ENCODE peak calls at places on chromosomes 7 and 10, in ten cellular contexts. One of them, this sample, is unnamed.

GRCh38 chr7:98365863-98366561 is 34.9 kb downstream of the BAIAP2L1 start:
- DNase-seq in psoas muscle: no peak
- DNase-seq in fibroblast of the aortic adventitia: no peak
- DNase-seq in kidney: no peak
- DNase-seq in astrocyte: no peak
- DNase-seq in fibroblast of villous mesenchyme: no peak
- DNase-seq in transverse colon: peak
- DNase-seq in body of pancreas: peak
- DNase-seq in lung: no peak
- DNase-seq in fibroblast of lung: no peak
- DNase-seq in this sample: no peak

GRCh38 chr10:125208854-125209545 is 48.6 kb upstream of the CTBP2 start:
- DNase-seq in psoas muscle: no peak
- DNase-seq in fibroblast of villous mesenchyme: no peak
- DNase-seq in fibroblast of lung: no peak
- DNase-seq in astrocyte: no peak
- DNase-seq in fibroblast of the aortic adventitia: no peak
- DNase-seq in body of pancreas: peak
- DNase-seq in transverse colon: no peak
- DNase-seq in kidney: no peak
- DNase-seq in lung: no peak
- DNase-seq in this sample: no peak

GRCh38 chr7:134599371-134599770 is 47.3 kb upstream of the BPGM start:
- DNase-seq in transverse colon: no peak
- DNase-seq in fibroblast of villous mesenchyme: no peak
- DNase-seq in fibroblast of lung: no peak
- DNase-seq in astrocyte: no peak
- DNase-seq in fibroblast of the aortic adventitia: no peak
- DNase-seq in kidney: no peak
- DNase-seq in psoas muscle: peak
- DNase-seq in lung: no peak
- DNase-seq in body of pancreas: no peak
- DNase-seq in this sample: no peak

GRCh38 chr7:131556912-131557457 is 557 bp upstream of the PODXL start:
- DNase-seq in astrocyte: no peak
- DNase-seq in transverse colon: no peak
- DNase-seq in fibroblast of villous mesenchyme: no peak
- DNase-seq in psoas muscle: no peak
- DNase-seq in fibroblast of lung: no peak
- DNase-seq in lung: no peak
- DNase-seq in kidney: no peak
- DNase-seq in fibroblast of the aortic adventitia: no peak
- DNase-seq in body of pancreas: no peak
- DNase-seq in this sample: no peak

GRCh38 chr10:49138361-49138891 is 4.6 kb upstream of the FAM170B start:
- DNase-seq in psoas muscle: peak
- DNase-seq in transverse colon: no peak
- DNase-seq in kidney: no peak
- DNase-seq in fibroblast of lung: peak
- DNase-seq in fibroblast of the aortic adventitia: peak
- DNase-seq in astrocyte: peak
- DNase-seq in body of pancreas: no peak
- DNase-seq in fibroblast of villous mesenchyme: peak
- DNase-seq in lung: no peak
- DNase-seq in this sample: no peak

GRCh38 chr7:129169171-129169643 is 19.2 kb upstream of the SMO start:
- DNase-seq in fibroblast of villous mesenchyme: no peak
- DNase-seq in fibroblast of the aortic adventitia: no peak
- DNase-seq in psoas muscle: peak
- DNase-seq in fibroblast of lung: peak
- DNase-seq in body of pancreas: peak
- DNase-seq in kidney: peak
- DNase-seq in astrocyte: peak
- DNase-seq in transverse colon: peak
- DNase-seq in lung: no peak
- DNase-seq in this sample: no peak

GRCh38 chr10:73998623-73999622 is 1.0 kb downstream of the VCL start:
- DNase-seq in fibroblast of lung: peak
- DNase-seq in fibroblast of the aortic adventitia: peak
- DNase-seq in psoas muscle: peak
- DNase-seq in astrocyte: peak
- DNase-seq in kidney: peak
- DNase-seq in body of pancreas: peak
- DNase-seq in transverse colon: peak
- DNase-seq in fibroblast of villous mesenchyme: peak
- DNase-seq in lung: peak
- DNase-seq in this sample: peak

GRCh38 chr10:3782456-3783312 is 2.3 kb downstream of the KLF6 start:
- DNase-seq in fibroblast of villous mesenchyme: peak
- DNase-seq in transverse colon: peak
- DNase-seq in body of pancreas: peak
- DNase-seq in lung: peak
- DNase-seq in astrocyte: peak
- DNase-seq in psoas muscle: peak
- DNase-seq in kidney: no peak
- DNase-seq in fibroblast of the aortic adventitia: peak
- DNase-seq in fibroblast of lung: peak
- DNase-seq in this sample: no peak

GRCh38 chr10:3681642-3682554 is 103.1 kb downstream of the KLF6 start:
- DNase-seq in body of pancreas: peak
- DNase-seq in transverse colon: no peak
- DNase-seq in psoas muscle: no peak
- DNase-seq in astrocyte: no peak
- DNase-seq in kidney: no peak
- DNase-seq in fibroblast of the aortic adventitia: no peak
- DNase-seq in fibroblast of lung: no peak
- DNase-seq in fibroblast of villous mesenchyme: no peak
- DNase-seq in lung: no peak
- DNase-seq in this sample: no peak

GRCh38 chr7:5349005-5349380 is 66.2 kb downstream of the SLC29A4 start:
- DNase-seq in fibroblast of villous mesenchyme: no peak
- DNase-seq in transverse colon: no peak
- DNase-seq in astrocyte: no peak
- DNase-seq in fibroblast of lung: no peak
- DNase-seq in fibroblast of the aortic adventitia: no peak
- DNase-seq in kidney: no peak
- DNase-seq in lung: no peak
- DNase-seq in psoas muscle: no peak
- DNase-seq in body of pancreas: no peak
- DNase-seq in this sample: no peak

GRCh38 chr10:31353574-31353973 is 34.6 kb downstream of the ZEB1 start:
- DNase-seq in astrocyte: peak
- DNase-seq in fibroblast of villous mesenchyme: peak
- DNase-seq in body of pancreas: no peak
- DNase-seq in psoas muscle: no peak
- DNase-seq in kidney: no peak
- DNase-seq in transverse colon: no peak
- DNase-seq in fibroblast of lung: peak
- DNase-seq in fibroblast of the aortic adventitia: peak
- DNase-seq in lung: no peak
- DNase-seq in this sample: no peak

GRCh38 chr10:34033067-34033466 is 698.6 kb upstream of the NRP1 start:
- DNase-seq in fibroblast of lung: no peak
- DNase-seq in kidney: no peak
- DNase-seq in fibroblast of villous mesenchyme: no peak
- DNase-seq in transverse colon: no peak
- DNase-seq in astrocyte: no peak
- DNase-seq in psoas muscle: no peak
- DNase-seq in body of pancreas: no peak
- DNase-seq in lung: no peak
- DNase-seq in fibroblast of the aortic adventitia: no peak
- DNase-seq in this sample: no peak

GRCh38 chr10:103678104-103678526 is 177.3 kb downstream of the SH3PXD2A start:
- DNase-seq in psoas muscle: peak
- DNase-seq in fibroblast of the aortic adventitia: peak
- DNase-seq in lung: peak
- DNase-seq in body of pancreas: peak
- DNase-seq in astrocyte: peak
- DNase-seq in fibroblast of villous mesenchyme: peak
- DNase-seq in fibroblast of lung: peak
- DNase-seq in transverse colon: peak
- DNase-seq in kidney: peak
- DNase-seq in this sample: no peak

GRCh38 chr7:155804897-155805825 is 7.1 kb downstream of the SHH start:
- DNase-seq in body of pancreas: peak
- DNase-seq in astrocyte: peak
- DNase-seq in fibroblast of villous mesenchyme: peak
- DNase-seq in fibroblast of the aortic adventitia: peak
- DNase-seq in transverse colon: peak
- DNase-seq in fibroblast of lung: peak
- DNase-seq in kidney: peak
- DNase-seq in lung: no peak
- DNase-seq in psoas muscle: no peak
- DNase-seq in this sample: peak

GRCh38 chr7:70761711-70762328 is 370.1 kb upstream of the GALNT17 start:
- DNase-seq in body of pancreas: no peak
- DNase-seq in psoas muscle: no peak
- DNase-seq in lung: no peak
- DNase-seq in fibroblast of villous mesenchyme: no peak
- DNase-seq in astrocyte: no peak
- DNase-seq in fibroblast of lung: no peak
- DNase-seq in transverse colon: no peak
- DNase-seq in kidney: no peak
- DNase-seq in fibroblast of the aortic adventitia: no peak
- DNase-seq in this sample: no peak

DNA sequence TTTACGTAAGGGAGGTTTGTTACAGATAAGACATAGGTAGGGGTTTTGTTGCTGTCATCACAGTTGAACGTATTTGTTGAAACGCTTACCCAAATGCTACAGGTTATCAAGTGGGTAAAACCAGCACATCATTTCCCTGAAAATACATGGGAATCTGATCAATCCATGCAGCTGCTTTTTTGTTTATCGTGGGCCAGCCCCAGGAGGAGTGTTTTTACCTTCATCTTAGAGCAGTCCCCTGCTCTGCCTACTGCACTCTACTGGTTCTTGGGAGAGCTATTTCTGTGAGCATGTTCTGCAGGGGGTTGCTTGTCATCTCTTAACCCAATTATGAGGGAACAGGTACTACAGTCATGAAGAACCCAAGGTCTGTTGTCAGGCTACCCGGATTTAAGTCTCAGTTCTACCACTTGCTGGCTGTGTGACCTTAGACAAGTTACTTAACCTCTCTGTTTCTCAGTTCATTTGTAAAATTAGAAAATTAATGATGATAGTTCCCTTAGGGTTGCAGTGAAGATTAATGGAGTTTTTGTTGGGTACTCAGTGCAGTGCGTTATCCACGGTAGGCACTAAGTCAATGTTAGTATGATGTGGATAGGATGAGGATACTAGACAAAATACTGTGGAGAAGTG is 15.0 kb downstream of the MTURN start:
- DNase-seq in kidney: no peak
- DNase-seq in fibroblast of the aortic adventitia: no peak
- DNase-seq in fibroblast of villous mesenchyme: no peak
- DNase-seq in body of pancreas: peak
- DNase-seq in transverse colon: no peak
- DNase-seq in psoas muscle: no peak
- DNase-seq in astrocyte: no peak
- DNase-seq in lung: no peak
- DNase-seq in fibroblast of lung: no peak
- DNase-seq in this sample: no peak
- TF ChIP-seq CTCF in kidney: no peak
- TF ChIP-seq CTCF in fibroblast of the aortic adventitia: no peak
- TF ChIP-seq CTCF in fibroblast of villous mesenchyme: no peak
- TF ChIP-seq CTCF in body of pancreas: no peak
- TF ChIP-seq CTCF in transverse colon: no peak
- TF ChIP-seq CTCF in psoas muscle: no peak
- TF ChIP-seq CTCF in astrocyte: no peak
- TF ChIP-seq CTCF in lung: no peak
- TF ChIP-seq CTCF in fibroblast of lung: no peak
- TF ChIP-seq CTCF in this sample: no peak

DNA sequence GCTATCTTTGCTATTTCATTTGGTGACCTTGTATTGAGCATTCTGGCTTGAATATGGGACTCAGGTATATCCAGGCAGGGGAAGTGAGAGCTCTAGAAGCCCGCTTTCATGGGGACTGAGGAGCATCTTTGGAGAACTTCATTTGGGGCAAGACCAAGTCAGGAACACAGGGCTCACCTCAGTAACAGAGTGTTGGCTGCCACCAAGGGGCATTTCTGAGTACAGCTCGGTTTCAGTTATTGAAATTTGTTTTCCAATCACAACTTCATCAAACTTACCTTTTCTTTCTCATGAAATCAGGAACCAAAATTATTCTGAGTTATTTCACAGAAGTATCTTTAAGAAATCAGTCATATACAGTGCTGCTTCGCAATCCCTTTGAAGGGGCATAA is 337.2 kb downstream of the C7orf25 start:
- DNase-seq in fibroblast of the aortic adventitia: peak
- DNase-seq in body of pancreas: no peak
- DNase-seq in fibroblast of lung: peak
- DNase-seq in psoas muscle: no peak
- DNase-seq in lung: no peak
- DNase-seq in astrocyte: no peak
- DNase-seq in kidney: no peak
- DNase-seq in transverse colon: no peak
- DNase-seq in fibroblast of villous mesenchyme: peak
- DNase-seq in this sample: no peak
- TF ChIP-seq CTCF in fibroblast of the aortic adventitia: peak
- TF ChIP-seq CTCF in body of pancreas: no peak
- TF ChIP-seq CTCF in fibroblast of lung: peak
- TF ChIP-seq CTCF in psoas muscle: peak
- TF ChIP-seq CTCF in lung: no peak
- TF ChIP-seq CTCF in astrocyte: no peak
- TF ChIP-seq CTCF in kidney: no peak
- TF ChIP-seq CTCF in transverse colon: peak
- TF ChIP-seq CTCF in fibroblast of villous mesenchyme: peak
- TF ChIP-seq CTCF in this sample: peak

GRCh38 chr7:110724811-110725210 is 366.1 kb upstream of the LRRN3 start:
- DNase-seq in fibroblast of villous mesenchyme: no peak
- DNase-seq in body of pancreas: no peak
- DNase-seq in psoas muscle: no peak
- DNase-seq in fibroblast of lung: no peak
- DNase-seq in astrocyte: no peak
- DNase-seq in kidney: no peak
- DNase-seq in transverse colon: no peak
- DNase-seq in fibroblast of the aortic adventitia: no peak
- DNase-seq in lung: no peak
- DNase-seq in this sample: no peak
- TF ChIP-seq CTCF in fibroblast of villous mesenchyme: no peak
- TF ChIP-seq CTCF in body of pancreas: no peak
- TF ChIP-seq CTCF in psoas muscle: no peak
- TF ChIP-seq CTCF in fibroblast of lung: no peak
- TF ChIP-seq CTCF in astrocyte: no peak
- TF ChIP-seq CTCF in kidney: no peak
- TF ChIP-seq CTCF in transverse colon: no peak
- TF ChIP-seq CTCF in fibroblast of the aortic adventitia: no peak
- TF ChIP-seq CTCF in lung: no peak
- TF ChIP-seq CTCF in this sample: no peak

GRCh38 chr7:88851220-88851619 is 55.7 kb upstream of the TEX47 start:
- DNase-seq in fibroblast of villous mesenchyme: no peak
- DNase-seq in astrocyte: no peak
- DNase-seq in lung: no peak
- DNase-seq in psoas muscle: no peak
- DNase-seq in kidney: no peak
- DNase-seq in fibroblast of the aortic adventitia: no peak
- DNase-seq in transverse colon: no peak
- DNase-seq in fibroblast of lung: no peak
- DNase-seq in body of pancreas: no peak
- DNase-seq in this sample: no peak
- TF ChIP-seq CTCF in fibroblast of villous mesenchyme: no peak
- TF ChIP-seq CTCF in astrocyte: no peak
- TF ChIP-seq CTCF in lung: no peak
- TF ChIP-seq CTCF in psoas muscle: no peak
- TF ChIP-seq CTCF in kidney: no peak
- TF ChIP-seq CTCF in fibroblast of the aortic adventitia: no peak
- TF ChIP-seq CTCF in transverse colon: no peak
- TF ChIP-seq CTCF in fibroblast of lung: no peak
- TF ChIP-seq CTCF in body of pancreas: no peak
- TF ChIP-seq CTCF in this sample: no peak

GRCh38 chr7:1736826-1737225 is 66.7 kb downstream of the ELFN1 start:
- DNase-seq in astrocyte: no peak
- DNase-seq in transverse colon: no peak
- DNase-seq in psoas muscle: no peak
- DNase-seq in fibroblast of lung: no peak
- DNase-seq in lung: no peak
- DNase-seq in kidney: peak
- DNase-seq in fibroblast of the aortic adventitia: no peak
- DNase-seq in body of pancreas: no peak
- DNase-seq in fibroblast of villous mesenchyme: no peak
- DNase-seq in this sample: no peak
- TF ChIP-seq CTCF in astrocyte: no peak
- TF ChIP-seq CTCF in transverse colon: no peak
- TF ChIP-seq CTCF in psoas muscle: no peak
- TF ChIP-seq CTCF in fibroblast of lung: no peak
- TF ChIP-seq CTCF in lung: no peak
- TF ChIP-seq CTCF in kidney: no peak
- TF ChIP-seq CTCF in fibroblast of the aortic adventitia: no peak
- TF ChIP-seq CTCF in body of pancreas: no peak
- TF ChIP-seq CTCF in fibroblast of villous mesenchyme: no peak
- TF ChIP-seq CTCF in this sample: no peak

This sample was measured in chondrocyte.